ENCODE peak calls at places on chromosome 21, in six cellular contexts. V is omental fat pad, E is progenitor cell of endocrine pancreas, S is thyroid gland, L is H9, O is suprapubic skin. B is an unnamed sample.

GRCh38 chr21:29194847-29195246 is 64.4 kb downstream of the MAP3K7CL start:
- DNase-seq in V (no peak), E (no peak), S (no peak), L (no peak), O (no peak), B (no peak)

GRCh38 chr21:17775431-17776126 is 43.6 kb downstream of the C21orf91 start:
- DNase-seq in V (no peak), E (no peak), S (no peak), L (no peak), O (no peak), B (no peak)

GRCh38 chr21:42523941-42524340 is 10.3 kb downstream of the SLC37A1 start:
- DNase-seq in V (no peak), E (no peak), S (no peak), L (no peak), O (peak; percentile 34), B (no peak)

GRCh38 chr21:46454634-46455390 is 3.9 kb upstream of the DIP2A start:
- DNase-seq in V (no peak), E (no peak), S (no peak), L (no peak), O (no peak), B (no peak)

GRCh38 chr21:34592120-34592561 is 22.8 kb downstream of the RCAN1 start:
- DNase-seq in V (no peak), E (no peak), S (no peak), L (no peak), O (no peak), B (no peak)

GRCh38 chr21:15289896-15290841 is 225.4 kb upstream of the NRIP1 start:
- DNase-seq in V (no peak), E (peak; percentile 47), S (peak; percentile 2), L (peak; percentile 92), O (no peak), B (peak; percentile 8)

GRCh38 chr21:35084869-35085268 is 35.8 kb upstream of the RUNX1 start:
- DNase-seq in V (no peak), E (no peak), S (no peak), L (no peak), O (no peak), B (no peak)

GRCh38 chr21:42623684-42624083 is 29.7 kb upstream of the PDE9A start:
- DNase-seq in V (no peak), E (no peak), S (no peak), L (no peak), O (peak; percentile 40), B (no peak)

GRCh38 chr21:42641311-42642218 is 11.9 kb upstream of the PDE9A start:
- DNase-seq in V (no peak), E (no peak), S (peak; percentile 14), L (no peak), O (no peak), B (no peak)

GRCh38 chr21:42332557-42332956 is 17.3 kb upstream of the TFF3 start:
- DNase-seq in V (no peak), E (no peak), S (no peak), L (no peak), O (no peak), B (no peak)

DNA sequence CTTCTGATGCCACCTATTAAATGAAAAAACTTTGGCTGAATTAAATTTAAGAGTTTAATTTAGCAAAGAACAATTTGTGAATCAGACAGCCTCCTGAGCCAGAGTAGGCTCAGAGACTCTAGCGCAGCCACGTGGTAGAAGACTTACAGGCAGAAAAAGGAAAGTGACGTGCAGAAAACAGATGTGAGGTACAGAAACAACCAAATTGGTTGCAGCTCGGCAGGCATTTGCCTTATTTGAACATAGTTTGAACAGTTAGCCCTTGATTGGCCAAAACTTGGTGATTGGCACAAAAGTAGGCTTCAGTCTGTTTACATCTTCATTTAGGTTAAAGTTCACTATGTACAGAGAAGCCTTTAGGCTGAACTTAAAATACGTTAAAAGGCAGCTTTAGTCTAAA is 22.9 kb downstream of the TCP10L start:
- DNase-seq in V (no peak), E (no peak), S (peak; percentile 51), L (peak; percentile 62), O (no peak), B (peak; percentile 18)
- TF ChIP-seq CTCF in V (no peak), E (peak; percentile 25), S (no peak), L (peak; percentile 63), O (no peak), B (no peak)

GRCh38 chr21:43854773-43855633 is 10.0 kb upstream of the AGPAT3 start:
- DNase-seq in V (no peak), E (no peak), S (no peak), L (no peak), O (no peak), B (no peak)
- TF ChIP-seq CTCF in V (no peak), E (no peak), S (no peak), L (no peak), O (no peak), B (no peak)

DNA sequence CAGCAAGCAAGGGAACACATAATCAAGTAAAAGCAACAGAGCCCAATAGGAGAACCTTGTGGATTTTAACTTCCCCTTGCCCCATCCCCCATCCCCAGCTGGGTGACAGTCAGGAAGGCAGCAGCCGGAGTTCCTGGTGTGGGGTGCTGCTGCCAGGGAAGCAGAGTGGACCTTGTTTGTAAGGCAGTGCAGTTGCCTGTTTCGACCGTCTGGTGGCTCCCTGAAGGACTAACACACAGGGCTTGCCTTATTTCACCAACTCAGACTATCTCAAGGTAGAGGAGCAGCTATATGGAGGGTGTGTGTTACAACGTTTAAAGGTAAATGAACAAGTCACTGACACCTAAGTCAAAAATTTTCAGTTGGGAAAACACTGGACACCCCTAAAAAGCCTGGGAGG is 6.6 kb downstream of the KRTAP10-8 start:
- DNase-seq in V (no peak), E (no peak), S (no peak), L (peak; percentile 68), O (no peak), B (no peak)
- TF ChIP-seq CTCF in V (no peak), E (peak; percentile 33), S (no peak), L (peak; percentile 64), O (no peak), B (no peak)

GRCh38 chr21:39913651-39914145 is 46.5 kb downstream of the PCP4 start:
- DNase-seq in V (no peak), E (no peak), S (no peak), L (no peak), O (no peak), B (no peak)

GRCh38 chr21:39908265-39908923 is 41.2 kb downstream of the PCP4 start:
- DNase-seq in V (no peak), E (no peak), S (peak; percentile 37), L (peak; percentile 74), O (no peak), B (no peak)

GRCh38 chr21:39911792-39912191 is 44.6 kb downstream of the PCP4 start:
- DNase-seq in V (no peak), E (no peak), S (no peak), L (no peak), O (no peak), B (no peak)

GRCh38 chr21:39915881-39916280 is 48.6 kb downstream of the PCP4 start:
- DNase-seq in V (no peak), E (no peak), S (no peak), L (no peak), O (no peak), B (no peak)

GRCh38 chr21:39911286-39911685 is 44.0 kb downstream of the PCP4 start:
- DNase-seq in V (no peak), E (no peak), S (peak; percentile 59), L (no peak), O (no peak), B (no peak)
- TF ChIP-seq CTCF in V (no peak), E (peak; percentile 47), S (no peak), L (peak; percentile 57), O (no peak), B (peak; percentile 22)

GRCh38 chr21:37240978-37241377 is 26.2 kb downstream of the VPS26C start:
- DNase-seq in V (no peak), E (no peak), S (no peak), L (no peak), O (no peak), B (no peak)

GRCh38 chr21:37243961-37244360 is 23.2 kb downstream of the VPS26C start:
- DNase-seq in V (no peak), E (no peak), S (no peak), L (no peak), O (no peak), B (no peak)

GRCh38 chr21:37245151-37245550 is 22.0 kb downstream of the VPS26C start:
- DNase-seq in V (no peak), E (no peak), S (no peak), L (no peak), O (no peak), B (no peak)

GRCh38 chr21:37241426-37241825 is 25.7 kb downstream of the VPS26C start:
- DNase-seq in V (no peak), E (no peak), S (no peak), L (no peak), O (no peak), B (no peak)

DNA sequence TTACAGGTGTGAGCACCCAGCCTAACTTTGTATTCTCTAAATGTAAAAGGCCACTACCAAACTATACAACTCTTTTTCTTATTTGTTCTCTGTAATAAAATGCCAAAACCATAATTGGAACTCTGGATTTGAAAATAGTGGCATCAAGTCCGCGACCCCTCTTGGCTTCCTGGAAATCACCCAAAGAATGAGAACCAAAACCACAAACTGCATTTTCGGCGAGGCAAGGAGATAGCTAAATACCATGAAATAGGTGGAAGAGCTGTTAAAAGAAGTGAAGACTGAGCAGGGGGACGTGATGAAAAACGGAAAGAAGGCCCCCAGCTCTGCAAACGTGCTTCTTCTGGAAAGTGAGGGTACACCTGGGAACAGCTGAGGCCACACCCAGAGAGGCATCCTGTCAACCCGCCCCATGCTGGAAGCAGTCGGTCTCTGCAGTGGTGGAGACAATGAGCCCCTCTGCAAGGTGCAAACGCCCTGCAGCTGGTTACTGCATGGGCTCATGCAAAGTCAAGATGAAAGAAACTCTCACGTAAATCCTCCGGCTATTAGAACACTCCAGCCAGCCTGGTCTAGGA is 22.5 kb downstream of the VPS26C start:
- DNase-seq in V (no peak), E (no peak), S (no peak), L (no peak), O (no peak), B (no peak)
- TF ChIP-seq CTCF in V (no peak), E (no peak), S (no peak), L (no peak), O (no peak), B (no peak)

B was measured in endothelial cell.